ENCODE peak calls at places on chromosomes 6 and 20, in four cellular contexts. One of them, this sample, is unnamed. For H3K9me3, the result is how much of the 10 kb centered on the place peaks cover.

GRCh38 chr20:43934833-43935232 is 20.2 kb downstream of the TOX2 start:
- DNase-seq in keratinocyte: no peak
- DNase-seq in sigmoid colon: no peak
- DNase-seq in mammary epithelial cell: no peak
- DNase-seq in this sample: no peak

GRCh38 chr20:64245746-64246595 is 9.6 kb upstream of the PCMTD2 start:
- DNase-seq in keratinocyte: no peak
- DNase-seq in sigmoid colon: no peak
- DNase-seq in mammary epithelial cell: no peak
- DNase-seq in this sample: no peak

GRCh38 chr20:47475419-47476044 is 26.2 kb upstream of the NCOA3 start:
- DNase-seq in keratinocyte: no peak
- DNase-seq in sigmoid colon: no peak
- DNase-seq in mammary epithelial cell: no peak
- DNase-seq in this sample: no peak

GRCh38 chr6:126672654-126673053 is 332.7 kb downstream of the CENPW start:
- DNase-seq in keratinocyte: no peak
- DNase-seq in sigmoid colon: no peak
- DNase-seq in mammary epithelial cell: no peak
- DNase-seq in this sample: no peak

GRCh38 chr20:14333734-14334133 is 3.7 kb downstream of the FLRT3 start:
- DNase-seq in keratinocyte: no peak
- DNase-seq in sigmoid colon: no peak
- DNase-seq in mammary epithelial cell: no peak
- DNase-seq in this sample: no peak

GRCh38 chr6:131208787-131209186 is 73.5 kb downstream of the AKAP7 start:
- DNase-seq in keratinocyte: no peak
- DNase-seq in sigmoid colon: no peak
- DNase-seq in mammary epithelial cell: no peak
- DNase-seq in this sample: no peak

GRCh38 chr6:99219788-99220187 is 129.7 kb downstream of the FAXC start:
- DNase-seq in keratinocyte: no peak
- DNase-seq in sigmoid colon: no peak
- DNase-seq in mammary epithelial cell: no peak
- DNase-seq in this sample: no peak

GRCh38 chr6:169158182-169158573 is 95.5 kb downstream of the THBS2 start:
- DNase-seq in keratinocyte: no peak
- DNase-seq in sigmoid colon: peak
- DNase-seq in mammary epithelial cell: no peak
- DNase-seq in this sample: no peak

GRCh38 chr6:16236648-16237199 is 1.7 kb upstream of the GMPR start:
- DNase-seq in keratinocyte: no peak
- DNase-seq in sigmoid colon: peak
- DNase-seq in mammary epithelial cell: peak
- DNase-seq in this sample: no peak

GRCh38 chr6:17012421-17013225 is 89.2 kb upstream of the STMND1 start:
- DNase-seq in keratinocyte: no peak
- DNase-seq in sigmoid colon: peak
- DNase-seq in mammary epithelial cell: peak
- DNase-seq in this sample: no peak

GRCh38 chr20:32672982-32673727 is 586 bp downstream of the C20orf203 start:
- DNase-seq in keratinocyte: no peak
- DNase-seq in sigmoid colon: no peak
- DNase-seq in mammary epithelial cell: no peak
- DNase-seq in this sample: no peak

GRCh38 chr20:56194042-56194441 is 54.5 kb upstream of the MC3R start:
- DNase-seq in keratinocyte: no peak
- DNase-seq in sigmoid colon: no peak
- DNase-seq in mammary epithelial cell: no peak
- DNase-seq in this sample: no peak
- H3K9me3 ChIP-seq in keratinocyte: under half
- H3K9me3 ChIP-seq in sigmoid colon: under half
- H3K9me3 ChIP-seq in mammary epithelial cell: under half
- H3K9me3 ChIP-seq in this sample: under half

GRCh38 chr6:62652692-62653328 is 366.8 kb upstream of the KHDRBS2 start:
- DNase-seq in keratinocyte: no peak
- DNase-seq in sigmoid colon: no peak
- DNase-seq in mammary epithelial cell: peak
- DNase-seq in this sample: no peak
- H3K9me3 ChIP-seq in keratinocyte: under half
- H3K9me3 ChIP-seq in sigmoid colon: under half
- H3K9me3 ChIP-seq in mammary epithelial cell: under half
- H3K9me3 ChIP-seq in this sample: under half

GRCh38 chr20:30484749-30485070 is 772.8 kb upstream of the DEFB115 start:
- DNase-seq in keratinocyte: no peak
- DNase-seq in sigmoid colon: no peak
- DNase-seq in mammary epithelial cell: no peak
- DNase-seq in this sample: no peak
- H3K9me3 ChIP-seq in keratinocyte: under half
- H3K9me3 ChIP-seq in sigmoid colon: under half
- H3K9me3 ChIP-seq in mammary epithelial cell: under half
- H3K9me3 ChIP-seq in this sample: under half

DNA sequence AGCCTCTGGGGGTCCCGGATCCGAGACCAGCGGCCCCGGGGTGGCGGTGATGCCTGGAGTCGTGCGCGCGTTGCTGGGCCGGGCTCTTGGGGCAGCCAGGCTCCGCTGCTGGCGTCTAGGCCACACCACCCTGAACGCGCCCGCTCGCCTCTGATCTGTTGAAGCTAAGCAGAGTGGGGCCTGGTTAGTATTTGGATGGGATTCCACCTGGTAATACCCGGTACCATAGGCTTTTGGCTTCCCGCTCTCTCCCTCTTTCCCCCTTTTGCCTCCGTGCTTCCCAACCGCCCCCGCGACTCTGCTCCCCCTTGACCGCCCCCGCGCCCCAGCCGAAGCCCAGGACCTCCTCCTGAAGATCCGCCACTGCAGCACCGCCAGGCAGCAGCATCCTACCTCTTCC is 1383.5 kb upstream of the DEFB115 start:
- DNase-seq in keratinocyte: no peak
- DNase-seq in sigmoid colon: peak
- DNase-seq in mammary epithelial cell: no peak
- DNase-seq in this sample: no peak
- H3K9me3 ChIP-seq in keratinocyte: under half
- H3K9me3 ChIP-seq in sigmoid colon: under half
- H3K9me3 ChIP-seq in mammary epithelial cell: under half
- H3K9me3 ChIP-seq in this sample: under half

DNA sequence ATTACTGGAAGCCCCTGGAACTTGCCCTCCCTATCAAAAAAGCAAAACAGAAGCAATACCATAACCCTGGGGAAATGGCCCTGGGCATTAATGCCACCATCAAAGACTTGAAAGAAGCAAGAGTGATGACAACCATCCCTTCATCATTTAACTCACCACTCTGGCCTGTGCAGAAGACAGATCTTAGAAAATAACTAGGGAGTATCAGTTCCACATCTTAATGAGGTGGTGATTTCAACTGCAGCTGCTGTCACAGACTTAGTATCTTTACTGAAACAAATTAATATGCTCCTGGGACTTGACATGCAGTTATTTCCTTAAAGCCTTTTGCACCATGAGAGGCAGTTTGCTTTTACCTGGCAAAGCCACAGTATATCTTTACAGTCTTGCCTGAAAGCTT is 24.1 kb downstream of the CD164 start:
- DNase-seq in keratinocyte: no peak
- DNase-seq in sigmoid colon: no peak
- DNase-seq in mammary epithelial cell: no peak
- DNase-seq in this sample: no peak
- H3K9me3 ChIP-seq in keratinocyte: under half
- H3K9me3 ChIP-seq in sigmoid colon: under half
- H3K9me3 ChIP-seq in mammary epithelial cell: under half
- H3K9me3 ChIP-seq in this sample: under half

DNA sequence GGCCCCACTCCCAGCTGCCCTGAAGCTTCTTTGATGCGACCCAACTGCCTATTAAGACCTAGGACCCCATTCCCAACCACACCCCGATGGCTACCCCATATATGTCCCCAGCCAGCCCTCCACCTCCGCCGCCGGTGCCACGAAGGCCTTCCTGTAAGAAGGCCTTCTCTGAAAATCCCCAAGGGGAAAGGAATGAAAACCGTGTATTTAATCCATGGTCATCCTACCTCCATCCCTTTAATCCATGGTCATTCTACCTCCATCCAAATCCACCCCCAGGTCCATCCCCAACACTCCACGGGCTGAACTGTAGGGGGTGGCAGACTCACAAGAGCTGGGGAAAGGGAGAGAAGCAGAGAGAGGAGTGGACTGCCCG is 545 bp upstream of the VSX1 start:
- DNase-seq in keratinocyte: no peak
- DNase-seq in sigmoid colon: no peak
- DNase-seq in mammary epithelial cell: no peak
- DNase-seq in this sample: no peak
- H3K9me3 ChIP-seq in keratinocyte: under half
- H3K9me3 ChIP-seq in sigmoid colon: under half
- H3K9me3 ChIP-seq in mammary epithelial cell: under half
- H3K9me3 ChIP-seq in this sample: under half

GRCh38 chr20:29119141-29119540 is 2138.3 kb upstream of the DEFB115 start:
- DNase-seq in keratinocyte: no peak
- DNase-seq in sigmoid colon: no peak
- DNase-seq in mammary epithelial cell: no peak
- DNase-seq in this sample: no peak
- H3K9me3 ChIP-seq in keratinocyte: under half
- H3K9me3 ChIP-seq in sigmoid colon: under half
- H3K9me3 ChIP-seq in mammary epithelial cell: under half
- H3K9me3 ChIP-seq in this sample: under half

GRCh38 chr6:141212296-141212695 is 920.4 kb upstream of the GJE1 start:
- DNase-seq in keratinocyte: no peak
- DNase-seq in sigmoid colon: no peak
- DNase-seq in mammary epithelial cell: peak
- DNase-seq in this sample: no peak
- H3K9me3 ChIP-seq in keratinocyte: under half
- H3K9me3 ChIP-seq in sigmoid colon: under half
- H3K9me3 ChIP-seq in mammary epithelial cell: under half
- H3K9me3 ChIP-seq in this sample: under half

GRCh38 chr6:105646391-105646867 is 243.5 kb upstream of the PREP start:
- DNase-seq in keratinocyte: no peak
- DNase-seq in sigmoid colon: no peak
- DNase-seq in mammary epithelial cell: peak
- DNase-seq in this sample: no peak

GRCh38 chr6:105645958-105646357 is 243.1 kb upstream of the PREP start:
- DNase-seq in keratinocyte: no peak
- DNase-seq in sigmoid colon: no peak
- DNase-seq in mammary epithelial cell: no peak
- DNase-seq in this sample: no peak

GRCh38 chr6:105644073-105644489 is 241.2 kb upstream of the PREP start:
- DNase-seq in keratinocyte: no peak
- DNase-seq in sigmoid colon: no peak
- DNase-seq in mammary epithelial cell: no peak
- DNase-seq in this sample: no peak

GRCh38 chr6:105642708-105643107 is 239.8 kb upstream of the PREP start:
- DNase-seq in keratinocyte: peak
- DNase-seq in sigmoid colon: no peak
- DNase-seq in mammary epithelial cell: peak
- DNase-seq in this sample: no peak

DNA sequence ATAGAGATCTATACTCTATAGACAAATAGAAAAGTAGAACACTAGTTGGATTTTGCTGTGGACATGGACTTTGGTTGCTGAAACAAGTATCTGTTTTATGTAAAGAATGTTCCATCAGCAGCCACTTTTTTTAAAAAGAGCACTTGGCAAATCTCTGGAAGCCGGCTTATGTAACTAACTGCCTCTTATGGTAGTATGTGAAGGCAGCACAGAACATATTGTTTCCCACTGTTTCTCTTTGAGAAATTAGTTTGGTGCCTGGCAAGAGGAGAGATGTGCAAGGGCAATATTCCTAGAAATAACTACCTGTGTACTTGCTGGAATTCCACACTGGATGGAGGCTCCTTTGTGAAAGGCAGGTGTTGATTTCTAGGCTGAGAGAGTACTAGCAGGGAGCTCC is 242.3 kb upstream of the PREP start:
- DNase-seq in keratinocyte: no peak
- DNase-seq in sigmoid colon: no peak
- DNase-seq in mammary epithelial cell: no peak
- DNase-seq in this sample: no peak
- H3K9me3 ChIP-seq in keratinocyte: under half
- H3K9me3 ChIP-seq in sigmoid colon: under half
- H3K9me3 ChIP-seq in mammary epithelial cell: under half
- H3K9me3 ChIP-seq in this sample: under half

GRCh38 chr6:168078943-168079405 is at the start of gene FRMD1:
- DNase-seq in keratinocyte: no peak
- DNase-seq in sigmoid colon: no peak
- DNase-seq in mammary epithelial cell: no peak
- DNase-seq in this sample: no peak
- H3K9me3 ChIP-seq in keratinocyte: under half
- H3K9me3 ChIP-seq in sigmoid colon: under half
- H3K9me3 ChIP-seq in mammary epithelial cell: under half
- H3K9me3 ChIP-seq in this sample: under half